ENCODE peak calls at places on chromosomes 16 and 17, in five cellular contexts. D is neural crest cell; A is lower lobe of right lung; U is ovary; P is CD4-positive, alpha-beta T cell. O is an unnamed sample.

GRCh38 chr17:74474043-74474792 is 7.8 kb downstream of the CD300A start:
- DNase-seq in D (no peak), A (no peak), U (no peak), P (no peak), O (no peak)

GRCh38 chr17:17347234-17347955 is 44.2 kb downstream of the NT5M start:
- DNase-seq in D (no peak), A (no peak), U (no peak), P (no peak), O (no peak)

GRCh38 chr16:68275611-68276191 is 11.4 kb downstream of the SLC7A6 start:
- DNase-seq in D (no peak), A (no peak), U (no peak), P (peak; percentile 53), O (peak; percentile 64)

GRCh38 chr16:74998481-74999207 is at the start of gene ZNRF1:
- DNase-seq in D (peak; percentile 77), A (peak; percentile 86), U (peak; percentile 93), P (peak; percentile 78), O (peak; percentile 94)

GRCh38 chr17:16439303-16439791 is 24.0 kb downstream of the TRPV2 start:
- DNase-seq in D (no peak), A (no peak), U (no peak), P (no peak), O (no peak)

GRCh38 chr17:63848834-63849689 is 6.6 kb upstream of the SMARCD2 start:
- DNase-seq in D (peak; percentile 66), A (peak; percentile 95), U (peak; percentile 91), P (peak; percentile 94), O (peak; percentile 97)

GRCh38 chr16:11390573-11391495 is 45.6 kb downstream of the RMI2 start:
- DNase-seq in D (no peak), A (peak; percentile 28), U (no peak), P (no peak), O (no peak)

GRCh38 chr16:15523092-15523541 is 88.7 kb downstream of the BMERB1 start:
- DNase-seq in D (no peak), A (peak; percentile 59), U (no peak), P (no peak), O (no peak)

GRCh38 chr17:12924614-12925013 is 93.2 kb downstream of the ELAC2 start:
- DNase-seq in D (no peak), A (no peak), U (no peak), P (no peak), O (no peak)

GRCh38 chr17:44235583-44235936 is 16.1 kb upstream of the UBTF start:
- DNase-seq in D (no peak), A (no peak), U (no peak), P (no peak), O (no peak)

GRCh38 chr17:5672815-5673430 is 88.6 kb upstream of the NLRP1 start:
- DNase-seq in D (no peak), A (no peak), U (no peak), P (no peak), O (peak; percentile 47)

GRCh38 chr17:64129765-64130558 is at the start of gene ERN1:
- DNase-seq in D (peak; percentile 81), A (peak; percentile 97), U (peak; percentile 95), P (peak; percentile 90), O (peak; percentile 94)

GRCh38 chr17:2042355-2042929 is 620 bp downstream of the OVCA2 start:
- DNase-seq in D (no peak), A (no peak), U (peak; percentile 46), P (no peak), O (no peak)

GRCh38 chr17:12729086-12729485 is 60.2 kb upstream of the ARHGAP44 start:
- DNase-seq in D (no peak), A (no peak), U (no peak), P (no peak), O (no peak)

GRCh38 chr17:40038882-40039513 is 15.2 kb downstream of the MED24 start:
- DNase-seq in D (peak; percentile 29), A (no peak), U (peak; percentile 67), P (no peak), O (no peak)

GRCh38 chr17:13640559-13640958 is 38.8 kb upstream of the HS3ST3A1 start:
- DNase-seq in D (no peak), A (no peak), U (no peak), P (no peak), O (no peak)

GRCh38 chr16:27973678-27974077 is 89.8 kb downstream of the GSG1L start:
- DNase-seq in D (no peak), A (no peak), U (no peak), P (no peak), O (no peak)

GRCh38 chr17:40596261-40596919 is 31.1 kb upstream of the CCR7 start:
- DNase-seq in D (no peak), A (no peak), U (no peak), P (no peak), O (no peak)

GRCh38 chr17:75819116-75819515 is 25.1 kb downstream of the UNC13D start:
- DNase-seq in D (no peak), A (no peak), U (no peak), P (no peak), O (no peak)

GRCh38 chr16:80369559-80369958 is 171.2 kb upstream of the DYNLRB2 start:
- DNase-seq in D (peak; percentile 31), A (no peak), U (peak; percentile 57), P (no peak), O (no peak)

GRCh38 chr17:29216856-29217255 is 29.8 kb upstream of the CRYBA1 start:
- DNase-seq in D (no peak), A (no peak), U (no peak), P (no peak), O (no peak)

GRCh38 chr16:67847064-67847861 is at the start of gene CENPT:
- DNase-seq in D (no peak), A (peak; percentile 84), U (no peak), P (no peak), O (peak; percentile 80)

GRCh38 chr16:2912330-2913199 is 834 bp downstream of the FLYWCH1 start:
- DNase-seq in D (no peak), A (no peak), U (peak; percentile 66), P (peak; percentile 12), O (no peak)

GRCh38 chr17:57548421-57549385 is 196.4 kb downstream of the CCDC182 start:
- DNase-seq in D (no peak), A (no peak), U (no peak), P (no peak), O (no peak)

GRCh38 chr17:57550671-57551315 is 194.3 kb downstream of the CCDC182 start:
- DNase-seq in D (no peak), A (no peak), U (no peak), P (no peak), O (no peak)

GRCh38 chr17:57549468-57549867 is 195.6 kb downstream of the CCDC182 start:
- DNase-seq in D (no peak), A (no peak), U (no peak), P (no peak), O (no peak)

GRCh38 chr17:57551321-57552079 is 193.6 kb downstream of the CCDC182 start:
- DNase-seq in D (no peak), A (no peak), U (no peak), P (no peak), O (peak; percentile 78)

DNA sequence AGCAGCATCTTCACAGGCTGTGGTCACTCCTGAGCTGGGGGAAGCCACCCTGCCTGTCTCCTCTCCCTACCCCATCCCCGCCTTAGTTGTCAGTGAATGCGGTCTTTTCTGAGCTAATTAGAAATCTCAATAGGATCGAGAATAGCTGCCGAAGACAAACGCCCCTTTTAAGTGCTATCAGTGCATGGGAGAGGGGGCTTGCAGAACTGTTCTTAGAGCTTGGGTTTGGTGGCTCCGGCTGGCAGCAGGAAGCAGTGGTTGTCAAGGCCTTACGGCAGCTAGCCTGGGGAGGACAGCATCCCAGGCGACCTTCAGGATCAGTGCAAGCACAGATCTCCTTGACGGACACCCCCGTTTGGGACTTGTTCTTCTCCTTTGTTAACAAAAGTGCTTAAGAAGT is 195.1 kb downstream of the CCDC182 start:
- DNase-seq in D (no peak), A (no peak), U (no peak), P (no peak), O (no peak)
- TF ChIP-seq CTCF in D (no peak), A (no peak), U (no peak), P (no peak), O (no peak)

GRCh38 chr17:38611070-38611786 is 5.5 kb upstream of the SRCIN1 start:
- DNase-seq in D (no peak), A (no peak), U (no peak), P (no peak), O (no peak)

GRCh38 chr17:38606646-38607611 is 1.2 kb upstream of the SRCIN1 start:
- DNase-seq in D (no peak), A (no peak), U (peak; percentile 36), P (no peak), O (no peak)

GRCh38 chr17:38611872-38612376 is 6.2 kb upstream of the SRCIN1 start:
- DNase-seq in D (no peak), A (no peak), U (no peak), P (no peak), O (no peak)

GRCh38 chr17:38608648-38609047 is 2.9 kb upstream of the SRCIN1 start:
- DNase-seq in D (no peak), A (peak; percentile 64), U (no peak), P (no peak), O (no peak)

DNA sequence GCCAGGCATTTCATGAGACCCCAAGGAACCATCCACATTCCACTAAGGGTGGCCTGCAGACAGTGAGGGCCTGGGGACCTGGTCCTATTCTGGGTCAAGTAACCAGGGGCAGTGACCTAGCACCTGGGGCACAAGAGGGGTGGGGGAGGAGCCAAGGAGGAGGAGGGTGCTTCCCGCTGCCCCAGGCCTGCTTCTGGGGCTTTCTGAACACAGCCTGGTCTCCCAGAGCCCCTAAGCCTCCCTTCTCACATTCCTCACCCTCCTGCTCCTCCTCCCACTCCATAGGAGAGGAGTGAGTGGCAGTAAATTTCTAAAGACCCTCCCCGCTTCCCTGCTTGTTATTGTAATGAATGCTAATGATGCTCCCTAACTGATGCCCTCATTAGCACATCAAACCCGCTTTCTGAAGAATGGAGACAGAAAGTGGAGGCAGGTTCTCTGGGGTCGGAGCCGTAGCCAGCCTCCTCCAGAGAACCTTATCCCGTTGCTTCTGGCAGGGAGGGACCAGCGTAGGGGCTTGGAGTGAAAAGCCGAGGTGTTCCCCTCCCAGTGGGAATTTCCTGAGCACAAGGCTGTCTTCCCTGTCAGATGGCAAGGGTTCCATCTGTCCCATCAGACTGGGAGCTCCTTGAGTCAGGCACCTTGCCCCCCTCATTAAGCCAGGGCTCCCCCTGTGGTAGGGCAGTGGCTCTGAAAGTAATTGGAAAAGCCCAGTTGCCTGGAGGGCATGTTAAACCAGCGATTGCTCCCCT is 3.7 kb upstream of the SRCIN1 start:
- DNase-seq in D (no peak), A (no peak), U (no peak), P (no peak), O (no peak)
- TF ChIP-seq CTCF in D (no peak), A (no peak), U (no peak), P (no peak), O (no peak)

GRCh38 chr17:77951123-77951522 is 7.4 kb upstream of the TNRC6C start:
- DNase-seq in D (no peak), A (no peak), U (no peak), P (no peak), O (no peak)

GRCh38 chr17:77946900-77947643 is 11.4 kb upstream of the TNRC6C start:
- DNase-seq in D (no peak), A (no peak), U (no peak), P (no peak), O (no peak)

GRCh38 chr17:77948690-77949114 is 9.8 kb upstream of the TNRC6C start:
- DNase-seq in D (peak; percentile 29), A (no peak), U (no peak), P (no peak), O (no peak)

GRCh38 chr17:77957215-77957868 is 1.2 kb upstream of the TNRC6C start:
- DNase-seq in D (peak; percentile 6), A (no peak), U (no peak), P (no peak), O (peak; percentile 22)

GRCh38 chr17:77952368-77952767 is 6.1 kb upstream of the TNRC6C start:
- DNase-seq in D (no peak), A (no peak), U (no peak), P (no peak), O (no peak)
- TF ChIP-seq CTCF in D (no peak), A (no peak), U (no peak), P (no peak), O (no peak)

GRCh38 chr17:42027961-42028790 is 8.3 kb downstream of the NKIRAS2 start:
- DNase-seq in D (no peak), A (no peak), U (no peak), P (no peak), O (no peak)
- TF ChIP-seq CTCF in D (peak; percentile 29), A (no peak), U (no peak), P (no peak), O (no peak)

O was measured in GM10248.